ENCODE peak calls at places on chromosomes 2 and 18, in six cellular contexts. Y, E, C, H, V and R are unnamed samples.

GRCh38 chr18:45517181-45517741 is 98.0 kb upstream of the SLC14A2 start:
- DNase-seq in V (peak; percentile 57), E (no peak), C (no peak), Y (peak; percentile 36), H (peak; percentile 38), R (no peak)

GRCh38 chr2:239150125-239151011 is 250.5 kb downstream of the HDAC4 start:
- DNase-seq in V (peak; percentile 9), C (no peak), E (no peak), Y (no peak), H (no peak), R (no peak)

GRCh38 chr18:48412339-48412929 is 3.3 kb upstream of the ZBTB7C start:
- DNase-seq in H (no peak), C (peak; percentile 35), Y (no peak), V (peak; percentile 49), E (peak; percentile 79), R (peak; percentile 63)

GRCh38 chr18:8711736-8712135 is 6.4 kb downstream of the MTCL1 start:
- DNase-seq in H (no peak), V (no peak), Y (no peak), C (no peak), E (no peak), R (peak; percentile 5)

GRCh38 chr18:23800902-23801301 is 111.6 kb downstream of the LAMA3 start:
- DNase-seq in C (no peak), H (no peak), E (no peak), Y (no peak), V (no peak), R (no peak)

GRCh38 chr2:145597011-145597410 is 1077.1 kb upstream of the ZEB2 start:
- DNase-seq in C (no peak), Y (no peak), V (no peak), E (peak; percentile 5), H (no peak), R (no peak)

GRCh38 chr18:78722959-78723706 is 256.5 kb upstream of the SALL3 start:
- DNase-seq in Y (no peak), H (no peak), C (no peak), V (no peak), E (no peak), R (no peak)

GRCh38 chr2:225030089-225030653 is 12.1 kb downstream of the DOCK10 start:
- DNase-seq in H (no peak), V (no peak), Y (no peak), C (no peak), E (no peak), R (no peak)

GRCh38 chr2:162185833-162186232 is 33.8 kb upstream of the GCG start:
- DNase-seq in E (no peak), C (no peak), H (no peak), V (no peak), Y (no peak), R (no peak)

GRCh38 chr2:71901466-71901865 is 246.2 kb downstream of the CYP26B1 start:
- DNase-seq in V (no peak), Y (no peak), C (no peak), E (no peak), H (no peak), R (no peak)

GRCh38 chr18:22114526-22115321 is 54.7 kb upstream of the GATA6 start:
- DNase-seq in C (no peak), E (no peak), V (no peak), Y (no peak), H (no peak), R (no peak)

GRCh38 chr18:10508546-10508945 is 17.3 kb upstream of the NAPG start:
- DNase-seq in V (no peak), C (no peak), Y (no peak), H (no peak), E (no peak), R (no peak)

GRCh38 chr18:76528477-76529432 is 33.7 kb upstream of the ZNF516 start:
- DNase-seq in E (no peak), V (peak; percentile 65), H (no peak), C (peak; percentile 77), Y (peak; percentile 87), R (peak; percentile 54)